ENCODE peak calls at places on chromosomes 1 and 21, in eight cellular contexts. F is stomach, I is sigmoid colon, X is left ventricle myocardium inferior, E is mesenchymal stem cell, N is prostate gland, T is esophagus squamous epithelium, Y is NT2/D1. J is an unnamed sample.

GRCh38 chr1:111930356-111930755 is 59.1 kb downstream of the KCND3 start:
- DNase-seq in Y (no peak), E (no peak), N (no peak), I (peak; percentile 34), T (no peak), F (no peak), X (no peak), J (no peak)

GRCh38 chr1:169495050-169495740 is 9.5 kb upstream of the SLC19A2 start:
- DNase-seq in I (no peak), Y (no peak), X (no peak), E (peak; percentile 30), T (no peak), F (no peak), N (no peak), J (no peak)

GRCh38 chr1:33348676-33349080 is 27.8 kb upstream of the A3GALT2 start:
- DNase-seq in T (no peak), E (no peak), I (peak; percentile 65), N (no peak), Y (no peak), X (no peak), F (no peak), J (no peak)

GRCh38 chr1:21251773-21252471 is 38.3 kb downstream of the ECE1 start:
- DNase-seq in X (no peak), E (peak; percentile 98), T (no peak), I (peak; percentile 82), Y (no peak), F (peak; percentile 80), N (peak; percentile 85), J (peak; percentile 60)

GRCh38 chr1:117162806-117163205 is 41.3 kb upstream of the TRIM45 start:
- DNase-seq in X (no peak), F (no peak), I (no peak), T (no peak), E (peak; percentile 32), N (no peak), Y (no peak), J (no peak)

GRCh38 chr1:206477581-206478380 is 7.5 kb downstream of the IKBKE start:
- DNase-seq in T (no peak), E (no peak), Y (no peak), F (no peak), N (no peak), I (no peak), X (no peak), J (no peak)

GRCh38 chr1:65172936-65173335 is 24.9 kb downstream of the AK4 start:
- DNase-seq in T (no peak), E (no peak), F (no peak), I (no peak), N (no peak), Y (no peak), X (no peak), J (no peak)

GRCh38 chr1:33348194-33348593 is 27.3 kb upstream of the A3GALT2 start:
- DNase-seq in F (no peak), Y (no peak), X (no peak), N (no peak), E (no peak), T (no peak), I (peak; percentile 66), J (no peak)

GRCh38 chr1:8814870-8815269 is 2.6 kb downstream of the RERE start:
- DNase-seq in F (no peak), E (peak; percentile 34), I (no peak), X (no peak), N (no peak), T (no peak), Y (no peak), J (no peak)

GRCh38 chr1:66300280-66300973 is 233.5 kb upstream of the SGIP1 start:
- DNase-seq in X (no peak), I (no peak), Y (no peak), N (no peak), T (no peak), E (no peak), F (no peak), J (no peak)

GRCh38 chr21:43639470-43640178 is 19.7 kb downstream of the HSF2BP start:
- DNase-seq in F (no peak), E (peak; percentile 88), Y (no peak), T (no peak), N (no peak), I (no peak), X (no peak), J (no peak)

GRCh38 chr1:30284226-30284625 is 439.2 kb downstream of the MATN1 start:
- DNase-seq in F (no peak), N (no peak), E (no peak), I (no peak), T (no peak), X (no peak), Y (no peak), J (no peak)

GRCh38 chr1:50289495-50289894 is 133.7 kb downstream of the DMRTA2 start:
- DNase-seq in T (no peak), I (no peak), Y (no peak), F (no peak), X (no peak), N (no peak), E (no peak), J (no peak)

GRCh38 chr1:43082701-43083100 is 89.4 kb downstream of the EBNA1BP2 start:
- DNase-seq in I (no peak), N (no peak), X (no peak), F (no peak), T (no peak), Y (no peak), E (no peak), J (no peak)

GRCh38 chr1:39474810-39475209 is 16.6 kb upstream of the BMP8A start:
- DNase-seq in E (no peak), X (peak; percentile 41), Y (no peak), I (no peak), T (no peak), F (no peak), N (no peak), J (no peak)
- H3K36me3 ChIP-seq in E (peaks cover 89% of the 10 kb centered on the region), X (peaks cover 78% of the 10 kb centered on the region), Y (peaks cover 78% of the 10 kb centered on the region), I (peaks cover 33% of the 10 kb centered on the region), T (peaks cover 22% of the 10 kb centered on the region), F (peaks cover 92% of the 10 kb centered on the region), N (peaks cover 5% of the 10 kb centered on the region), J (peaks cover 35% of the 10 kb centered on the region)

DNA sequence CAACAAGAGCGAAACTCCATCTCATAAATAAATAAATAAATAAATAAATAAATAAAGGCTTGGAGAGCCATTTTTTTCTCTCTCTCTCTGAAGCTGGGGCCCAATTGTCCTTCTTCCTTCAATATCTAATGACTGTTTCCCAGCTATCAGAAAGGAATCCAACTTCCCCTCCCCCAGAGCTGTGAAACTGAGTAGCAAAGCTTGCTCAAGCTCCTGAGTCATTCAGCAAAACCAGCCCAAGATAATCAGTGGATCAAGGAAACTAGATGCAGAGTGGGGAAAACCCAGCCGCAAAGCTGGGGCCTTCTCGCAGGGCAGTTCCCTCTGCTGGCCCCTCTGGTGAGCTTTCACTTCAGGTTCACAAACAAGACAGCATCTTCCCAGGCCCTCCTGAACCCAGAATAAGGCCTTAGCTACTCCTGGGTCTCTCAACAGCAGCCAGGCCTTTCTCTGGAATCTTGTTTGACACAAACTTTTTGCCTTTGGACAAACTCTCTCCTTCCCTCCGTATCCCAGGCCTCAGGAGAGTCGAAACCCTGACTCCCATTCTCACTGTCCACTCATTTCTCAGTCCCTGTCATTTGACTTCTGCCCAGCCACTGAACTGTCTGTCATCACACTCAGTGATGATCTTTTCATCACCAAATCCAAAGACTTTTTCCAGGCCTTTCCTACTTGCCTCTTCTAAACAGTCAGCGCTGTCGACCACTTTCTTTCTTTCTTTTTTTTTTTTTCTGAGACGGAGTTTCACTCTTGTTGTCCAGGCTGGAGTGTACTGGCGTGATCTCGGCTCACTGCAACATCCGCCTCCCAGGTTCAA is 18.0 kb upstream of the PTP4A2 start:
- DNase-seq in I (peak; percentile 93), X (peak; percentile 61), E (peak; percentile 100), N (peak; percentile 78), F (peak; percentile 90), T (peak; percentile 57), Y (no peak), J (peak; percentile 86)
- H3K4me1 ChIP-seq in I (peaks cover 27% of the 10 kb centered on the region), X (peaks cover 58% of the 10 kb centered on the region), E (peaks cover 15% of the 10 kb centered on the region), N (no peaks in the 10 kb centered on the region), F (peaks cover 44% of the 10 kb centered on the region), T (peaks cover 65% of the 10 kb centered on the region), Y (peaks cover 21% of the 10 kb centered on the region), J (peaks cover 55% of the 10 kb centered on the region)

DNA sequence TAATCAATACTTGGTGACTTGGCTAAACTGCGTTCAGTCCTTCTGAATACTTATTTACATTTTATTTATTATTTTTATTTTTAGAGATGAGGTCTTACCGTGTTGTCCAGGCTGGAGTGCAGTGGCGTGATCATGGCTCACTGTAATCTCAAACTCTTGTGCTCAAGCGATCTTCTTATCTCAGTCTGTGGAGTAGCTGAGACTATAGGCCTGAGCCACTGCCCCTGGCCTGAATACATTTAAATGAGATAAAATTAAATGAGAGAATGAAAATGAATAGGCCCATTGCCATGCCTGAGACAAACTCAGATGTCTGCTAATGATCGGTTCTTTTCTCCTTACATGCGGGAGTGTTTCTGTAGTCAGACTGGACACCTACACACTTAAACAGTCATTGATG is 86.0 kb downstream of the GALNT2 start:
- DNase-seq in X (no peak), Y (no peak), F (no peak), I (no peak), T (no peak), E (no peak), N (no peak), J (no peak)
- H3K36me3 ChIP-seq in X (no peaks in the 10 kb centered on the region), Y (peaks cover 4% of the 10 kb centered on the region), F (no peaks in the 10 kb centered on the region), I (no peaks in the 10 kb centered on the region), T (no peaks in the 10 kb centered on the region), E (no peaks in the 10 kb centered on the region), N (no peaks in the 10 kb centered on the region), J (no peaks in the 10 kb centered on the region)

GRCh38 chr1:157975216-157975615 is 18.2 kb upstream of the KIRREL1 start:
- DNase-seq in X (no peak), Y (no peak), T (no peak), N (no peak), F (no peak), E (no peak), I (no peak), J (no peak)
- H3K4me1 ChIP-seq in X (peaks cover 11% of the 10 kb centered on the region), Y (peaks cover 13% of the 10 kb centered on the region), T (peaks cover 9% of the 10 kb centered on the region), N (no peaks in the 10 kb centered on the region), F (peaks cover 9% of the 10 kb centered on the region), E (no peaks in the 10 kb centered on the region), I (no peaks in the 10 kb centered on the region), J (peaks cover 12% of the 10 kb centered on the region)

GRCh38 chr21:32368386-32368785 is 24.4 kb downstream of the URB1 start:
- DNase-seq in X (no peak), E (no peak), F (no peak), N (no peak), Y (no peak), I (no peak), T (no peak), J (no peak)

GRCh38 chr21:32364387-32364786 is 28.4 kb downstream of the URB1 start:
- DNase-seq in I (no peak), N (peak; percentile 70), Y (no peak), X (peak; percentile 39), F (peak; percentile 48), E (no peak), T (no peak), J (peak; percentile 63)

GRCh38 chr21:32367158-32367557 is 25.7 kb downstream of the URB1 start:
- DNase-seq in Y (no peak), T (no peak), I (no peak), X (no peak), N (peak; percentile 66), F (no peak), E (no peak), J (no peak)

GRCh38 chr21:32366191-32366590 is 26.6 kb downstream of the URB1 start:
- DNase-seq in X (no peak), Y (no peak), E (no peak), T (no peak), F (no peak), I (no peak), N (no peak), J (no peak)

DNA sequence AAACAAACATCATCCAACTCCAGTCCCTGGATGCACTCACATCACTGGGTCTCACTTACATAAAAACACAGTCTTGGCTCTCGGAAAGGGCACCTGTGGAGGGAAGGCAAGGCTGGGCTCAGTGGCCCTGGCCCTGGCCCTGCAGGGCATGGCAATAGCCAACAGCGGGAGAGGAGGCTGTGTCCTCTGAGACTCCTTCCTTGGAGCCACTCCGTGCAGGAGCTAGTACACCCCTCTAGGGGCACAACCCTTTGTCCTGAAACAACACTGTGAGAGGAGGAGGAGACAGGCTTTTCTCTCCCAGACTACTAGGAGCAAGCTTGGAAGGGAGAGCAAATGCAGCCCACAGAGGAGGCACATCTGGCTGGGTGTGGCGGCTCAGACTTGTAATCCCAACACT is 28.0 kb downstream of the URB1 start:
- DNase-seq in E (no peak), N (no peak), Y (no peak), T (no peak), I (peak; percentile 34), F (no peak), X (no peak), J (no peak)
- H3K36me3 ChIP-seq in E (peaks cover 98% of the 10 kb centered on the region), N (peaks cover 7% of the 10 kb centered on the region), Y (peaks cover 99% of the 10 kb centered on the region), T (peaks cover 33% of the 10 kb centered on the region), I (peaks cover 66% of the 10 kb centered on the region), F (peaks cover 98% of the 10 kb centered on the region), X (peaks cover 75% of the 10 kb centered on the region), J (no peaks in the 10 kb centered on the region)

J was measured in transverse colon.